ENCODE peak calls at places on chromosome 22, in nine cellular contexts. H, B, W, X, K, C, E, Y and M are unnamed samples.

GRCh38 chr22:27065259-27065658 is 407.9 kb downstream of the MIAT start:
- DNase-seq in H (no peak), B (no peak), W (no peak), X (no peak), K (no peak), C (no peak), E (no peak), Y (no peak), M (no peak)

GRCh38 chr22:28424427-28425080 is 255.1 kb downstream of the TTC28 start:
- DNase-seq in H (no peak), B (no peak), W (no peak), X (no peak), K (no peak), C (no peak), E (no peak), Y (no peak), M (no peak)

GRCh38 chr22:21646608-21647590 is 4.8 kb downstream of the SDF2L1 start:
- DNase-seq in H (peak), B (peak), W (peak), X (peak), K (no peak), C (no peak), E (peak), Y (peak), M (peak)

GRCh38 chr22:46934746-46935491 is 172.5 kb downstream of the TBC1D22A start:
- DNase-seq in H (peak), B (no peak), W (peak), X (peak), K (peak), C (no peak), E (no peak), Y (peak), M (peak)

GRCh38 chr22:47287516-47287915 is 525.1 kb downstream of the TBC1D22A start:
- DNase-seq in H (no peak), B (no peak), W (no peak), X (no peak), K (no peak), C (no peak), E (no peak), Y (no peak), M (peak)

GRCh38 chr22:26713823-26714449 is 56.5 kb downstream of the MIAT start:
- DNase-seq in H (peak), B (no peak), W (no peak), X (no peak), K (no peak), C (no peak), E (no peak), Y (no peak), M (no peak)

GRCh38 chr22:39383841-39384625 is 15.5 kb upstream of the TAB1 start:
- DNase-seq in H (no peak), B (no peak), W (no peak), X (no peak), K (no peak), C (no peak), E (no peak), Y (no peak), M (no peak)

GRCh38 chr22:47569389-47570299 is 807.2 kb downstream of the TBC1D22A start:
- DNase-seq in H (no peak), B (no peak), W (no peak), X (no peak), K (no peak), C (no peak), E (no peak), Y (no peak), M (no peak)

GRCh38 chr22:25645266-25645665 is 80.8 kb downstream of the GRK3 start:
- DNase-seq in H (no peak), B (no peak), W (no peak), X (no peak), K (no peak), C (no peak), E (no peak), Y (no peak), M (no peak)

GRCh38 chr22:27641049-27641790 is 160.3 kb downstream of the MN1 start:
- DNase-seq in H (no peak), B (no peak), W (no peak), X (no peak), K (no peak), C (no peak), E (no peak), Y (no peak), M (no peak)

GRCh38 chr22:20432244-20432686 is 5.4 kb downstream of the SCARF2 start:
- DNase-seq in H (no peak), B (no peak), W (no peak), X (no peak), K (no peak), C (no peak), E (no peak), Y (no peak), M (no peak)

GRCh38 chr22:19800761-19801244 is 40.2 kb downstream of the TBX1 start:
- DNase-seq in H (no peak), B (no peak), W (no peak), X (no peak), K (no peak), C (peak), E (no peak), Y (no peak), M (no peak)

GRCh38 chr22:25054943-25055511 is 102.5 kb downstream of the KIAA1671 start:
- DNase-seq in H (no peak), B (no peak), W (no peak), X (no peak), K (no peak), C (no peak), E (no peak), Y (peak), M (no peak)

GRCh38 chr22:33897621-33897910 is 22.7 kb downstream of the LARGE1 start:
- DNase-seq in H (no peak), B (no peak), W (no peak), X (no peak), K (no peak), C (no peak), E (no peak), Y (no peak), M (no peak)

GRCh38 chr22:33331017-33331416 is 272.8 kb upstream of the SYN3 start:
- DNase-seq in H (no peak), B (no peak), W (no peak), X (no peak), K (no peak), C (no peak), E (no peak), Y (no peak), M (no peak)

GRCh38 chr22:46021577-46021976 is 44.6 kb upstream of the WNT7B start:
- DNase-seq in H (no peak), B (no peak), W (no peak), X (no peak), K (no peak), C (no peak), E (no peak), Y (no peak), M (peak)

GRCh38 chr22:44182591-44183588 is 2.2 kb downstream of the PARVG start:
- DNase-seq in H (no peak), B (peak), W (peak), X (no peak), K (no peak), C (no peak), E (no peak), Y (peak), M (no peak)

GRCh38 chr22:34414467-34415440 is 494.5 kb upstream of the LARGE1 start:
- DNase-seq in H (peak), B (peak), W (no peak), X (peak), K (no peak), C (peak), E (no peak), Y (peak), M (peak)

GRCh38 chr22:26295583-26296126 is 126.4 kb downstream of the SEZ6L start:
- DNase-seq in H (no peak), B (no peak), W (no peak), X (no peak), K (no peak), C (no peak), E (no peak), Y (no peak), M (no peak)

GRCh38 chr22:35621446-35621845 is 4.3 kb upstream of the MB start:
- DNase-seq in H (no peak), B (no peak), W (no peak), X (no peak), K (no peak), C (no peak), E (no peak), Y (no peak), M (no peak)

GRCh38 chr22:29003975-29004646 is 57.5 kb downstream of the C22orf31 start:
- DNase-seq in H (no peak), B (no peak), W (peak), X (no peak), K (no peak), C (no peak), E (no peak), Y (no peak), M (peak)

GRCh38 chr22:35560366-35560765 is 19.7 kb downstream of the RASD2 start:
- DNase-seq in H (no peak), B (no peak), W (no peak), X (no peak), K (no peak), C (no peak), E (no peak), Y (no peak), M (no peak)

GRCh38 chr22:46315976-46316375 is 19.3 kb downstream of the GTSE1 start:
- DNase-seq in H (no peak), B (no peak), W (no peak), X (no peak), K (no peak), C (no peak), E (no peak), Y (no peak), M (no peak)

GRCh38 chr22:27024982-27025381 is 367.6 kb downstream of the MIAT start:
- DNase-seq in H (no peak), B (no peak), W (no peak), X (no peak), K (no peak), C (no peak), E (no peak), Y (no peak), M (no peak)

GRCh38 chr22:22110548-22111266 is 128.1 kb upstream of the TOP3B start:
- DNase-seq in H (peak), B (peak), W (no peak), X (peak), K (peak), C (no peak), E (peak), Y (peak), M (peak)

DNA sequence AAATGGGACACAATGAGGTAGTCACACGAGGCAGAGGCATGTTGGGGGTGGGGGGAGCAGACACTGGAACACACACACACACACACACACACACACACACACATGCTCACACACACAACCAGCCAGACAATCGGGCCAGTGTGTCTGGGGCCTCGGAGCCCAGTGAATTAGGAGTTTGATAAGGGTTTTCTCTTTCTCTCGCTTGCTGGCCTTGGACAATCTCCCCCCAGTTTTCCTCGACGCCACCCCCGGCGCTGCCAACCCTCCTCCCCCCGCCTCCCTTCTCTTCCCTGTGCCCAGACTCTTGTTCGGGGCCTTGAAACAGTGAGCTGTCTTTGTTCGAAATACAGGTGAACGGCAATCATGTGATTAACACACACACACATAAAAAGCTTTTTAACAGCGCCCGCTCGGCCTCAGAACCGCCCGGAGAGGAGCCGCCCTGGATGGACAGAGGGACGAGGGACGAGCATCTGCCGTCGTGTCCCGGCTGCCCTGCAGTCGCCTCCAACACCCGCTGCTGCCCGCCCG is 1.5 kb upstream of the SOX10 start:
- DNase-seq in H (no peak), B (no peak), W (no peak), X (no peak), K (no peak), C (no peak), E (peak), Y (no peak), M (peak)
- H3K4me3 ChIP-seq in H (no peak), B (no peak), W (no peak), X (no peak), K (no peak), C (no peak), E (peak), Y (no peak), M (no peak)

DNA sequence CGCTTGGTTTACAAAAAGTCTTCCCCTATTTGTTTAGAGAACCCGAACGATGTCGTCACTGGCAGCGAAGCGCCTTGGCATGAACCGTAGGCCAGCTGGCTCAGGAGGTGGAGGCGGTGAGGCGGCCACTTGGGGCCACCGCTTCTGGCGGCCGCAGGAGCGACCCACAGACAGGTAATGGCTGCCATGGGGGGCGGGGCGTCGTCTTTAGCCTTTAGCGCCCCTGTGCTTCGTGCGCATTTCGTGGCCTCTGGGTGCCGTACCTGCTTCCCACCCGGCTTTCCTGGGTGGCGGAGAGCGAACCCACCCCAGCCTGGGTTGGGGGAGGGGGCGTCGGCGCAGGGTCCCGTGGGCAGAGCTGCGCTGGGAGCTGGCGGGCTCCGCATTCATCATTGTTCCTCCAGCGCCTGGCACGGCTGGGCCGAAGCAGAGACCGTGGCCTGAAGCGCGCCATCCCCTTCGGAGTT is 470 bp upstream of the OSBP2 start:
- DNase-seq in H (peak), B (no peak), W (peak), X (no peak), K (no peak), C (no peak), E (peak), Y (peak), M (peak)
- H3K4me3 ChIP-seq in H (peak), B (no peak), W (peak), X (peak), K (peak), C (peak), E (peak), Y (peak), M (peak)

DNA sequence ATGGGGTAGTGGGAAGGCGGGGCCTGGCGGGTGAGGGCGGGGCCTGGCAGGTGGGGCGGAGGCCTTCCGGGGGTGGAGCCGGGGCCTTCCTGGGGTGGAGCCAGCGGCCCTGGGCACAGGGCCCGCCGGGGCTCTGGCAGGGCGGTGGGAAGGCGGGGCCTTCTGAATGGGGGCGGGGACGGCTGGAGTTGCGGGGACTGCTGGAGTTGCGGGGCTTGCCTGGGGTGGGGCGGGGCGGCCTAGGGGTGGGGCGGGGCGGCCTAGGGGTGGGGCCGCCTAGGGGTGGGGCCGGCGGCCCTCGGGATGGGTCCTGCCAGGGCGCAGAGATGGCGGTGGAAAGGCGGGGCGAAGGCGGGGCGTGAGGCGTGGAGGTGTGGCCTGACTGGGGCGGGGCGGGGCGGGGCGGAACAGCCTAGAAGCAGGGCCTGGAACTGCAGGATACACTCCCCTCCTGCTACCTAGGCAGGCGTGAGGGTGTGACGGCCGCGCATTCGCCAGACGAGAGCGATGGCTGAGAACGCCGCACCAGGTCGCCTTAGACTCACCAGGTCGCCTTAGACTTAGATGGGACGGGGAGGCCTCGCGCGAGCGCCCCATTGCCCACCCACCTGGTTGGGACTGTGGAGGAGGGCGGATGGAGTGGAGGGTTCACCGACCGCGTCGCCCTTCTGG is 19.3 kb downstream of the RRP7A start:
- DNase-seq in H (peak), B (peak), W (peak), X (no peak), K (peak), C (peak), E (peak), Y (peak), M (peak)
- H3K4me3 ChIP-seq in H (no peak), B (no peak), W (peak), X (peak), K (peak), C (peak), E (peak), Y (peak), M (no peak)

DNA sequence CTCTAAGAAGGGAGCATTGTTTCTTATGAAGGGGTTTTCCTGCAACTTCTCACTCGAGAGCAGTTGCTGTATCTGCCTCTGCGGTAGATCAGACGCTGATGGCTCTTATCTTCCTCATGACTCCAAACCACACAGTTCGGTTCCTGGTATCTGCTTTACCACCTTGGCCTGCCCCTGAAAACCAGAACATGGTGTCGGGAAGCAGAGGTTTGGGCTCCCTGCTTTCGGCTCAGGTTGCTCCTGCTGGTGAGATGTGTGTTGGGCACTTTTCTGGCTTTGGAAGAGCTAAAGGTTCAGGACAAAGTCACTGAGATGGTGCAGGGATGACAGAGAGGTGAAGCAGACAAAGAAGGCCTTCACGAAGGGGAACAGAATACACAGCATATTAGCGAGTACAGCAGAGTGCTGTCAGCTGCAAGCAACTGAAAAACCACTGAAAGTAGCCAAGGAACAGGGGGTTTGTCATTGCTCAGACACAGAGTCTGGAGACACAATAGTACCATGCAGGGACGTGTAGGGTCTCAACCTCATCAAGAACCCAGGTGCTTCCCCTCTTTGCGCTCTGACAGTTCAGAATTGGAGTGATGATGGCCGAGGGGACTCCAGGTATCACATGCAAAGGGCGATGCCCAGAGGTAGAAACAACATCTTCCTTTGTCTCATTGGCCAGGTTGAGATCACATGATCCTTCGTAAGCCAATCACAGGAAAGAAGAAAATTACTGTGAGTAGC is 11.9 kb upstream of the CSF2RB start:
- DNase-seq in H (no peak), B (no peak), W (no peak), X (no peak), K (no peak), C (no peak), E (no peak), Y (peak), M (no peak)
- H3K4me3 ChIP-seq in H (no peak), B (no peak), W (no peak), X (no peak), K (no peak), C (no peak), E (no peak), Y (no peak), M (no peak)